ENCODE peak calls at places on chromosomes 11 and 22, in nine cellular contexts. D is heart left ventricle, Y is body of pancreas, B is spleen, F is uterus, T is right atrium auricular region, C is PC-3, K is fibroblast of lung, G is right lobe of liver. R is an unnamed sample.

GRCh38 chr11:126630893-126631292 is 275.4 kb downstream of the ST3GAL4 start:
- DNase-seq in B (no peak), T (no peak), C (no peak), G (no peak), Y (no peak), F (no peak), K (no peak), D (no peak), R (no peak)

GRCh38 chr11:17414317-17414737 is 25.9 kb upstream of the KCNJ11 start:
- DNase-seq in Y (peak; percentile 69), B (peak; percentile 45), D (peak; percentile 29), K (no peak), C (no peak), T (no peak), G (no peak), F (no peak), R (no peak)

GRCh38 chr11:10858505-10859360 is 880 bp upstream of the ZBED5 start:
- DNase-seq in C (peak; percentile 46), T (peak; percentile 73), K (no peak), G (peak; percentile 75), F (peak; percentile 63), Y (peak; percentile 65), B (peak; percentile 92), D (peak; percentile 84), R (no peak)

GRCh38 chr22:31917227-31917921 is 27.0 kb upstream of the YWHAH start:
- DNase-seq in C (no peak), B (no peak), K (no peak), Y (peak; percentile 54), D (peak; percentile 61), F (no peak), T (no peak), G (no peak), R (no peak)

GRCh38 chr11:18088974-18089373 is 16.9 kb downstream of the SAAL1 start:
- DNase-seq in T (no peak), C (no peak), F (no peak), D (no peak), Y (no peak), G (no peak), K (no peak), B (no peak), R (no peak)

GRCh38 chr11:57571631-57572030 is 4.2 kb upstream of the UBE2L6 start:
- DNase-seq in B (no peak), F (no peak), C (no peak), Y (no peak), G (no peak), D (no peak), K (no peak), T (no peak), R (no peak)

GRCh38 chr11:26844963-26845362 is 123.1 kb upstream of the SLC5A12 start:
- DNase-seq in B (no peak), C (no peak), F (no peak), T (no peak), D (no peak), G (no peak), K (no peak), Y (no peak), R (no peak)

GRCh38 chr11:108019870-108020540 is 11.3 kb downstream of the CUL5 start:
- DNase-seq in Y (no peak), D (no peak), F (no peak), K (peak; percentile 14), G (no peak), T (no peak), B (no peak), C (no peak), R (peak; percentile 9)

GRCh38 chr22:46246178-46246577 is 3.9 kb downstream of the CDPF1 start:
- DNase-seq in G (no peak), Y (no peak), K (no peak), B (no peak), D (no peak), F (no peak), C (no peak), T (no peak), R (no peak)

GRCh38 chr11:124470516-124471231 is 25.2 kb upstream of the OR8B8 start:
- DNase-seq in T (no peak), F (no peak), K (no peak), G (no peak), D (no peak), Y (no peak), C (no peak), B (no peak), R (no peak)

GRCh38 chr11:114348200-114349191 is 51.8 kb downstream of the C11orf71 start:
- DNase-seq in Y (peak; percentile 64), G (peak; percentile 52), T (no peak), K (peak; percentile 61), F (peak; percentile 51), C (peak; percentile 92), D (no peak), B (no peak), R (peak; percentile 81)

GRCh38 chr11:3037041-3037944 is 19.9 kb downstream of the CARS1 start:
- DNase-seq in D (peak; percentile 88), K (peak; percentile 60), B (peak; percentile 86), C (peak; percentile 77), Y (peak; percentile 84), F (peak; percentile 74), G (peak; percentile 78), T (peak; percentile 82), R (peak; percentile 63)

GRCh38 chr22:40397436-40397835 is 27.0 kb downstream of the SGSM3 start:
- DNase-seq in T (no peak), F (no peak), B (no peak), K (peak; percentile 59), D (no peak), C (no peak), Y (no peak), G (no peak), R (peak; percentile 59)

GRCh38 chr11:17471501-17471900 is 5.1 kb downstream of the ABCC8 start:
- DNase-seq in K (no peak), D (no peak), F (no peak), G (no peak), B (no peak), T (no peak), C (peak; percentile 16), Y (no peak), R (no peak)

GRCh38 chr11:119483881-119484371 is 61.0 kb upstream of the THY1 start:
- DNase-seq in T (no peak), F (peak; percentile 5), Y (no peak), C (no peak), B (no peak), D (no peak), G (peak; percentile 30), K (no peak), R (no peak)

GRCh38 chr11:94030059-94030458 is 8.9 kb downstream of the HEPHL1 start:
- DNase-seq in D (no peak), C (peak; percentile 57), T (no peak), K (no peak), G (no peak), B (no peak), F (no peak), Y (no peak), R (no peak)

GRCh38 chr22:37183432-37184379 is 4.3 kb downstream of the C1QTNF6 start:
- DNase-seq in D (no peak), B (peak; percentile 71), Y (no peak), F (no peak), G (no peak), K (no peak), C (no peak), T (no peak), R (no peak)

GRCh38 chr11:109298865-109299264 is 123.1 kb upstream of the C11orf87 start:
- DNase-seq in D (no peak), T (no peak), Y (no peak), B (no peak), G (no peak), C (no peak), F (no peak), K (peak; percentile 13), R (no peak)

GRCh38 chr11:24145411-24145810 is 351.4 kb upstream of the LUZP2 start:
- DNase-seq in C (no peak), K (peak; percentile 2), B (no peak), G (no peak), T (no peak), Y (no peak), F (no peak), D (no peak), R (no peak)

GRCh38 chr22:26986051-26986881 is 328.9 kb downstream of the MIAT start:
- DNase-seq in C (no peak), Y (no peak), D (no peak), G (no peak), B (no peak), F (no peak), K (peak; percentile 74), T (no peak), R (no peak)

GRCh38 chr11:59776210-59777066 is 21.3 kb downstream of the STX3 start:
- DNase-seq in D (no peak), G (no peak), T (no peak), K (peak; percentile 84), B (no peak), C (peak; percentile 99), Y (peak; percentile 40), F (no peak), R (peak; percentile 61)
- TF ChIP-seq CTCF in D (no peak), G (no peak), T (no peak), K (no peak), B (no peak), C (no peak), Y (no peak), F (no peak), R (no peak)

DNA sequence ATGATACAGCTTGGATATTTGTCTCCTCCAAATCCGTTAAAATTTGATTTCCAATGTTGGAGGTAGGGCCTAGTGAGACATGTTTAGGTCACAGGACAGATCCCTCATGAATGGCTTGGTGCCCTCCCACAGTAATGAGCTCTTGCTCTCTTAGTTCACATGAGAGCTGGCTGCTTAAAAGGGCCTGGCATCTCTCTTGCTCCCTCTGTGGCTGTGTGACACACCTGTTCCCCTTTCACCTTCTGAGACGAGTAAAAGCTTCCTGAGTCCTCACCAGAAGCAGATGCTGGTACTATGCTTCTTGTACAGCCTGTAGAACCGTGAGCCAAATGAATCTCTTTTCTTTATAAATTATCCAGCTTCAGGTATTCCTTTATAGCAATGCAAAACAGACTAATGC is 3.5 kb downstream of the VPS37C start:
- DNase-seq in K (no peak), G (no peak), Y (no peak), D (no peak), B (peak; percentile 33), F (no peak), C (peak; percentile 38), T (no peak), R (no peak)
- H3K27ac ChIP-seq in K (no peak overlapping the region), G (no peak overlapping the region), Y (no peak overlapping the region), D (no peak overlapping the region), B (peak overlapping the region; percentile 99), F (no peak overlapping the region), C (peak overlapping the region; percentile 83), T (peak overlapping the region; percentile 70), R (no peak overlapping the region)

GRCh38 chr11:97454988-97455387 is 1065.2 kb downstream of the JRKL start:
- DNase-seq in Y (no peak), K (peak; percentile 14), D (no peak), C (peak; percentile 43), T (no peak), B (no peak), G (no peak), F (no peak), R (peak; percentile 37)
- TF ChIP-seq CTCF in Y (no peak), K (peak; percentile 49), D (no peak), C (peak; percentile 61), T (peak; percentile 52), B (no peak), G (no peak), F (no peak), R (peak; percentile 72)

DNA sequence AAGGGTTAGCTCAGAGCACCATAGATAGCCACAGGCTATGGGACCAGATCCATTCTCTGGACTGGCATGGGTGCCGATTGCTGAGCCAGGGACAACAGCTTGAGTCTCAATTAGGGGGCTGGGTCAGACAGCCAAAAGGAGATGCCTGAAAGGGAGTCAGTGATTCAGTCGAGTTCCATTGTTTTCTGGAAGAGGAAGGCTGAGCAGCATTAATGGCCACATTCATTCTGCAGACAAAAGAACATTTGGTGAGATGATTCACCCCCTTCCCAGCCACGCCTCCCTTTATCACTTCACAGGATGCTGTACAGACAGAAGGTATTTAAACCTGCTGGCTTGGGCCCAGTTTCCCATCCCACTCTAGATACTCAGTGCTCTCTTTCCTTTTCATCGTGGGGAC is 131.9 kb downstream of the ADAMTS15 start:
- DNase-seq in Y (peak; percentile 13), F (peak; percentile 61), T (peak; percentile 85), K (peak; percentile 99), B (no peak), C (peak; percentile 94), G (no peak), D (no peak), R (peak; percentile 94)
- H3K27ac ChIP-seq in Y (no peak overlapping the region), F (peak overlapping the region; percentile 49), T (peak overlapping the region; percentile 62), K (no peak overlapping the region), B (no peak overlapping the region), C (peak overlapping the region; percentile 84), G (no peak overlapping the region), D (peak overlapping the region; percentile 7), R (peak overlapping the region; percentile 82)

R was measured in brain microvascular endothelial cell.